ENCODE peak calls at places on chromosomes 6 and 20, in four cellular contexts. Z, E, O and X are unnamed samples.

GRCh38 chr6:42243046-42243445 is 25.4 kb upstream of the MRPS10 start:
- DNase-seq in O (no peak), E (no peak), Z (no peak), X (no peak)

GRCh38 chr20:59495166-59495565 is 109.2 kb upstream of the PHACTR3 start:
- DNase-seq in O (no peak), Z (no peak), E (no peak), X (no peak)

GRCh38 chr6:63802606-63803206 is 167.1 kb downstream of the PHF3 start:
- DNase-seq in Z (no peak), E (no peak), O (no peak), X (peak; percentile 50)

GRCh38 chr6:144581807-144582537 is 296.8 kb downstream of the UTRN start:
- DNase-seq in Z (peak; percentile 56), E (peak; percentile 30), O (peak; percentile 11), X (peak; percentile 27)

GRCh38 chr6:32968770-32969684 is 633 bp downstream of the BRD2 start:
- DNase-seq in O (peak; percentile 87), E (peak; percentile 92), Z (peak; percentile 95), X (peak; percentile 93)

GRCh38 chr6:97669191-97669651 is 386.2 kb upstream of the MMS22L start:
- DNase-seq in O (peak; percentile 24), E (peak; percentile 35), Z (peak; percentile 74), X (peak; percentile 6)

GRCh38 chr6:168123165-168123911 is 44.3 kb upstream of the FRMD1 start:
- DNase-seq in E (peak; percentile 15), Z (peak; percentile 67), O (no peak), X (no peak)

GRCh38 chr20:48959902-48960550 is 38.5 kb downstream of the ARFGEF2 start:
- DNase-seq in Z (no peak), E (no peak), O (no peak), X (no peak)

GRCh38 chr20:32445539-32446273 is 87.6 kb downstream of the ASXL1 start:
- DNase-seq in O (no peak), Z (peak; percentile 41), E (peak; percentile 34), X (no peak)

GRCh38 chr20:57374343-57374930 is 16.8 kb upstream of the RBM38 start:
- DNase-seq in Z (no peak), E (no peak), O (no peak), X (no peak)

GRCh38 chr6:56513631-56514030 is 129.1 kb downstream of the DST start:
- DNase-seq in E (no peak), Z (no peak), O (no peak), X (no peak)

GRCh38 chr6:44898296-44898930 is 429.7 kb upstream of the RUNX2 start:
- DNase-seq in E (no peak), Z (peak; percentile 25), O (no peak), X (peak; percentile 26)

GRCh38 chr6:35484921-35485392 is 11.9 kb downstream of the TEAD3 start:
- DNase-seq in Z (peak; percentile 62), O (no peak), E (peak; percentile 67), X (no peak)

GRCh38 chr6:56241106-56241812 is 6.1 kb downstream of the COL21A1 start:
- DNase-seq in O (no peak), Z (no peak), E (no peak), X (no peak)

GRCh38 chr20:32163951-32164350 is 43.6 kb downstream of the PLAGL2 start:
- DNase-seq in O (no peak), Z (no peak), E (no peak), X (no peak)

GRCh38 chr6:11072080-11072479 is 21.6 kb upstream of the SMIM13 start:
- DNase-seq in E (no peak), O (no peak), Z (no peak), X (no peak)

GRCh38 chr6:12136905-12137304 is 124.8 kb downstream of the HIVEP1 start:
- DNase-seq in O (no peak), E (no peak), Z (no peak), X (peak; percentile 60)

GRCh38 chr6:124132256-124132655 is 328.6 kb downstream of the NKAIN2 start:
- DNase-seq in O (no peak), E (no peak), Z (no peak), X (peak; percentile 25)

GRCh38 chr20:53902968-53903651 is 167.3 kb downstream of the BCAS1 start:
- DNase-seq in E (no peak), Z (no peak), O (no peak), X (no peak)

GRCh38 chr20:31868853-31869672 is 1.3 kb downstream of the DUSP15 start:
- DNase-seq in O (no peak), E (no peak), Z (no peak), X (no peak)

GRCh38 chr20:53360815-53361214 is 232.8 kb downstream of the ZNF217 start:
- DNase-seq in O (peak; percentile 40), E (no peak), Z (no peak), X (no peak)

GRCh38 chr20:600141-600540 is 10.0 kb downstream of the TCF15 start:
- DNase-seq in Z (no peak), O (no peak), E (no peak), X (no peak)

GRCh38 chr6:22764521-22764920 is 195.2 kb downstream of the HDGFL1 start:
- DNase-seq in Z (no peak), E (no peak), O (no peak), X (peak; percentile 44)

GRCh38 chr6:168648240-168648639 is 207.3 kb downstream of the SMOC2 start:
- DNase-seq in E (no peak), Z (no peak), O (no peak), X (no peak)

GRCh38 chr6:30557683-30557981 is 537 bp downstream of the PRR3 start:
- DNase-seq in O (no peak), Z (no peak), E (no peak), X (no peak)

GRCh38 chr6:98769546-98769945 is 64.8 kb upstream of the POU3F2 start:
- DNase-seq in E (peak; percentile 46), Z (peak; percentile 76), O (no peak), X (no peak)

GRCh38 chr20:19909696-19910095 is 107.5 kb upstream of the NAA20 start:
- DNase-seq in Z (no peak), E (no peak), O (no peak), X (no peak)

GRCh38 chr6:15244605-15245360 is 1.1 kb upstream of the JARID2 start:
- DNase-seq in Z (peak; percentile 84), E (peak; percentile 74), O (no peak), X (peak; percentile 79)

GRCh38 chr6:81865712-81866111 is 113.2 kb upstream of the TENT5A start:
- DNase-seq in O (no peak), E (no peak), Z (peak; percentile 24), X (peak; percentile 88)

GRCh38 chr20:3994125-3994524 is 21.2 kb downstream of the RNF24 start:
- DNase-seq in Z (no peak), O (no peak), E (no peak), X (no peak)

GRCh38 chr20:33526769-33527168 is 36.9 kb downstream of the CBFA2T2 start:
- DNase-seq in E (no peak), Z (no peak), O (no peak), X (no peak)

GRCh38 chr20:33522256-33522820 is 32.4 kb downstream of the CBFA2T2 start:
- DNase-seq in E (no peak), Z (no peak), O (no peak), X (no peak)

GRCh38 chr20:33521461-33521860 is 31.6 kb downstream of the CBFA2T2 start:
- DNase-seq in E (no peak), Z (no peak), O (no peak), X (no peak)

DNA sequence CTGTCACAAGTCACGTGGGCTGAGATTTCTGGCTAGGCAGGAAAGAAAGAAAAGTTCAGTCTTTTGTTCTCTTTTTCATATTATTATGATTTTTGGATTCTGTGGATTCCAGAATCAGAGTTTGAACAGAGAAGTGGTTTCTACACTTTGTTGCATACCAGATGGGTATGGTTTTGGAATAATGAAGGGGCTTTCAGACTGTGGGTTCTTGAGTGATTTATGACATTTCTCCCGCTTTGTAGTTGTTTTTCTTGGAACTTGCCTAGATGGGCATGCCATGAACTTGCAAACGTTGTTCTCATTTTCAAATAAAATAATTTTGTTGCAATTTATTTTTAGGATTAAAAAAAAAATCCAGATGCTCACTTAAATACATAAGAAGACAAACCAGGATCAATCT is 34.4 kb downstream of the CBFA2T2 start:
- DNase-seq in E (no peak), Z (no peak), O (no peak), X (no peak)
- H3K4me2 ChIP-seq in E (no peak overlapping the region), Z (no peak overlapping the region), O (no peak overlapping the region), X (no peak overlapping the region)

GRCh38 chr6:83192871-83193746 is at the start of the genes PGM3 and RWDD2A:
- DNase-seq in Z (peak; percentile 94), O (peak; percentile 86), E (peak; percentile 91), X (peak; percentile 93)
- H2BK120ac ChIP-seq in Z (no peak within 1 kb of the TSS), O (no peak within 1 kb of the TSS), E (no peak within 1 kb of the TSS), X (peak within 1 kb of the TSS; percentile 80)

GRCh38 chr6:80006541-80006940 is 2.1 kb downstream of the TTK start:
- DNase-seq in E (no peak), Z (no peak), O (no peak), X (no peak)
- H3K4me2 ChIP-seq in E (no peak overlapping the region), Z (no peak overlapping the region), O (no peak overlapping the region), X (no peak overlapping the region)

GRCh38 chr20:47035191-47035590 is 140.5 kb downstream of the EYA2 start:
- DNase-seq in Z (no peak), O (no peak), E (no peak), X (no peak)
- H2BK120ac ChIP-seq in Z (no peak overlapping the region), O (no peak overlapping the region), E (no peak overlapping the region), X (no peak overlapping the region)